ENCODE peak calls at places on chromosome 7, in ten cellular contexts. H is fibroblast of villous mesenchyme, Z is GM12865, G is neural progenitor cell, Q is H9, W is uterus, P is brain microvascular endothelial cell, A is adrenal gland, Y is cardiac fibroblast, L is choroid plexus epithelial cell. M is an unnamed sample.

GRCh38 chr7:16609842-16610450 is 35.6 kb downstream of the ANKMY2 start:
- DNase-seq in L (peak; percentile 74), H (no peak), Q (no peak), A (no peak), Z (peak; percentile 13), W (no peak), G (no peak), P (no peak), Y (no peak), M (no peak)

GRCh38 chr7:20276705-20277472 is 53.8 kb upstream of the ITGB8 start:
- DNase-seq in H (no peak), G (no peak), A (no peak), L (no peak), Q (no peak), Z (no peak), Y (no peak), P (no peak), W (no peak), M (no peak)

GRCh38 chr7:24477807-24478655 is 95.2 kb upstream of the PALS2 start:
- DNase-seq in L (peak; percentile 95), Z (no peak), Y (peak; percentile 76), W (no peak), A (peak; percentile 26), P (peak; percentile 90), H (peak; percentile 28), G (peak; percentile 49), Q (peak; percentile 67), M (no peak)

GRCh38 chr7:25437308-25437707 is 209.0 kb upstream of the NPVF start:
- DNase-seq in P (no peak), Y (no peak), L (no peak), H (no peak), Z (no peak), Q (no peak), A (no peak), G (no peak), W (no peak), M (no peak)

GRCh38 chr7:82167568-82168314 is 275.8 kb downstream of the CACNA2D1 start:
- DNase-seq in L (no peak), Z (no peak), A (no peak), Q (no peak), H (no peak), G (no peak), W (no peak), Y (peak; percentile 31), P (no peak), M (no peak)

GRCh38 chr7:5421626-5422323 is 1.9 kb downstream of the TNRC18 start:
- DNase-seq in Y (peak; percentile 76), Q (no peak), W (peak; percentile 67), A (peak; percentile 72), L (peak; percentile 81), G (peak; percentile 67), P (peak; percentile 77), Z (no peak), H (peak; percentile 93), M (peak; percentile 19)

GRCh38 chr7:94382746-94383145 is 11.9 kb upstream of the COL1A2 start:
- DNase-seq in Q (no peak), W (no peak), L (no peak), Z (no peak), A (no peak), P (no peak), H (no peak), G (no peak), Y (peak; percentile 65), M (no peak)

GRCh38 chr7:157684596-157685429 is 348.0 kb downstream of the DNAJB6 start:
- DNase-seq in A (no peak), L (no peak), G (peak; percentile 79), Z (no peak), Q (no peak), H (no peak), P (no peak), W (no peak), Y (no peak), M (no peak)

GRCh38 chr7:151460474-151460855 is 20.5 kb upstream of the CRYGN start:
- DNase-seq in W (peak; percentile 60), P (no peak), Z (no peak), A (peak; percentile 79), Q (no peak), L (no peak), Y (no peak), G (no peak), H (no peak), M (no peak)

GRCh38 chr7:151461096-151461941 is 21.4 kb upstream of the CRYGN start:
- DNase-seq in Y (no peak), Q (no peak), L (no peak), H (no peak), P (no peak), G (no peak), W (no peak), A (no peak), Z (no peak), M (no peak)

GRCh38 chr7:151457534-151457933 is 17.6 kb upstream of the CRYGN start:
- DNase-seq in W (no peak), H (no peak), A (no peak), L (no peak), Y (no peak), Z (no peak), P (no peak), G (no peak), Q (no peak), M (no peak)

GRCh38 chr7:151461942-151462230 is 21.9 kb upstream of the CRYGN start:
- DNase-seq in W (no peak), L (no peak), G (no peak), Z (no peak), Y (no peak), Q (no peak), H (no peak), P (no peak), A (no peak), M (no peak)

GRCh38 chr7:151459726-151460473 is 20.0 kb upstream of the CRYGN start:
- DNase-seq in P (peak; percentile 76), W (peak; percentile 94), Z (no peak), A (peak; percentile 93), Y (peak; percentile 81), Q (peak; percentile 61), G (peak; percentile 57), L (peak; percentile 92), H (peak; percentile 100), M (peak; percentile 35)
- TF ChIP-seq CTCF in P (peak; percentile 64), W (peak; percentile 63), Z (no peak), A (peak; percentile 23), Y (peak; percentile 41), Q (no peak), G (peak; percentile 3), L (peak; percentile 72), H (peak; percentile 53), M (no peak)

GRCh38 chr7:43138710-43139601 is 26.5 kb downstream of the HECW1 start:
- DNase-seq in W (no peak), A (no peak), L (peak; percentile 92), Q (peak; percentile 66), P (peak; percentile 85), H (no peak), Z (no peak), Y (peak; percentile 11), G (peak; percentile 60), M (no peak)

GRCh38 chr7:43130347-43130746 is 17.9 kb downstream of the HECW1 start:
- DNase-seq in L (no peak), Q (no peak), Y (no peak), H (no peak), G (no peak), P (no peak), Z (no peak), A (no peak), W (no peak), M (no peak)

GRCh38 chr7:43136064-43136463 is 23.6 kb downstream of the HECW1 start:
- DNase-seq in Q (no peak), W (no peak), A (no peak), H (no peak), Z (no peak), Y (no peak), L (no peak), G (no peak), P (no peak), M (no peak)

GRCh38 chr7:43137811-43138210 is 25.4 kb downstream of the HECW1 start:
- DNase-seq in P (no peak), H (peak; percentile 67), W (no peak), Q (no peak), L (no peak), Y (no peak), G (no peak), A (no peak), Z (no peak), M (no peak)

DNA sequence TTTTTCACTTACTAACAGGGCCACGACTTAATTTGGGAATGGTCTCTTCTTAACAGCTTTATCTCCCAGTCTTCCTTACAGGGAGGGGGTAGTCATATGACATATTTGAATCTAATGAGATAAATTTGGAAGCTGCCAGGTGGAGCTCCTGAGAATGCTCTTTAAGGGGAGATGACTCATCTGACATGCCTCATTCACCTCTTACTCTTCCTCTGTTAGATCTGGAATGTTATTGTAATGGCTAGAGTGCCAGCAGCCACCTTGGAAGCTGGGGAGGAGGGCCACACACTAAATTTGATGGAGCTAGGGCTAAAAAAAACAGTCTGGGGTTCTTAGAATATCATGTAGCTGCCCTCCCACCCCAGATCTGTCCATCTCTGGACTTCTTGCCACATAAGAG is 22.7 kb downstream of the HECW1 start:
- DNase-seq in P (no peak), L (no peak), Z (no peak), A (no peak), Q (peak; percentile 65), G (no peak), W (no peak), Y (no peak), H (no peak), M (no peak)
- TF ChIP-seq CTCF in P (no peak), L (no peak), Z (no peak), A (no peak), Q (no peak), G (no peak), W (no peak), Y (no peak), H (no peak), M (no peak)

GRCh38 chr7:117157871-117158209 is 165.0 kb downstream of the WNT2 start:
- DNase-seq in H (no peak), A (no peak), Q (no peak), W (no peak), Y (no peak), L (no peak), Z (no peak), P (no peak), G (no peak), M (no peak)

GRCh38 chr7:117158941-117159705 is 163.7 kb downstream of the WNT2 start:
- DNase-seq in Z (no peak), P (no peak), L (peak; percentile 51), Q (no peak), G (no peak), W (no peak), Y (peak; percentile 15), A (no peak), H (peak; percentile 79), M (no peak)

GRCh38 chr7:117155694-117156093 is 167.2 kb downstream of the WNT2 start:
- DNase-seq in G (no peak), Q (no peak), Y (no peak), Z (no peak), P (no peak), W (no peak), L (no peak), H (no peak), A (no peak), M (no peak)

GRCh38 chr7:117154721-117155120 is 168.1 kb downstream of the WNT2 start:
- DNase-seq in Q (no peak), P (no peak), H (no peak), Z (no peak), Y (no peak), A (no peak), W (no peak), G (no peak), L (no peak), M (no peak)

DNA sequence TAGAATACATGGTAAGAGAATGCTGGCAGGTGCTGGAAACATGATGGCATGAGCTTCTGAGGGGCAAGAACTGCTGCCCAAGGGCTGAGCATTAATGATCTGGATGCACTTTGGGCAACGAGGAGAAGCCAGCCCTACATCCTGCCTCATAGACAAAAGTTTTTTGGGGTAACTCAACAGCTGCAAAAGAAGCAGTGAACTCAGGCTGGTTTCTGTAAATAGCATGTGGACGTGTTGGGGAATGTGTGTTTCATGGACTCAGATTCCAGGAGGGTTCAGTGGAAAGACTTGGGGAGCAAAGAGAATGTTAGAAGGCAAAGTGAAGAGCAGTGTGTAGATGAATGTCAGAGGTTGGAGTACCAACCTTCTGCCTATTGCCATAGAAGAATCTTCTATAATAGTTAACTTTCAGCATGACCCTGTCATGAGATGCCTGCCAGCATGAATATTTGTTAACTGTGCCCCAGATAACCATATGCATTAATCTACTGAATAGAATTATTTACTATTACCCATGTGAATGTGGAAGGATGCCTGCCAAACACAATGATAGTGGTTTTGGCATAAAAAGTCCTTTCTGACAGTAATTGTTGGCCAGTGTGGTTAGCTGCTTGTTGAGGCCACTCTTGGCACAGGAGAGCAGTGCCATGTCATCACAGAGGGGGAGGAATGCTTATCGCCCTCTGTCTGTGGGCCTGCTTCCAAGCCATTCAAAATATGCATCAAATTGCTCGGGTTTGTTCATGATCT is 165.6 kb downstream of the WNT2 start:
- DNase-seq in Z (no peak), L (peak; percentile 85), Y (peak; percentile 89), Q (no peak), W (peak; percentile 44), H (peak; percentile 64), G (no peak), P (peak; percentile 88), A (peak; percentile 87), M (no peak)
- TF ChIP-seq CTCF in Z (no peak), L (peak; percentile 68), Y (peak; percentile 51), Q (peak; percentile 26), W (no peak), H (peak; percentile 30), G (no peak), P (peak; percentile 61), A (peak; percentile 36), M (no peak)

GRCh38 chr7:30351724-30352123 is 67.3 kb downstream of the ZNRF2 start:
- DNase-seq in Q (no peak), W (no peak), P (no peak), H (no peak), A (no peak), Z (no peak), L (no peak), Y (no peak), G (no peak), M (no peak)

GRCh38 chr7:30353532-30353931 is 69.1 kb downstream of the ZNRF2 start:
- DNase-seq in Y (no peak), Q (no peak), Z (no peak), L (no peak), H (no peak), A (no peak), W (no peak), G (no peak), P (no peak), M (no peak)

GRCh38 chr7:30353932-30354607 is 69.7 kb downstream of the ZNRF2 start:
- DNase-seq in Z (no peak), P (no peak), L (no peak), W (no peak), Y (no peak), A (no peak), H (no peak), G (no peak), Q (no peak), M (no peak)

GRCh38 chr7:30351274-30351673 is 66.9 kb downstream of the ZNRF2 start:
- DNase-seq in Z (no peak), A (no peak), L (no peak), Q (no peak), G (no peak), H (no peak), W (no peak), Y (no peak), P (no peak), M (no peak)

DNA sequence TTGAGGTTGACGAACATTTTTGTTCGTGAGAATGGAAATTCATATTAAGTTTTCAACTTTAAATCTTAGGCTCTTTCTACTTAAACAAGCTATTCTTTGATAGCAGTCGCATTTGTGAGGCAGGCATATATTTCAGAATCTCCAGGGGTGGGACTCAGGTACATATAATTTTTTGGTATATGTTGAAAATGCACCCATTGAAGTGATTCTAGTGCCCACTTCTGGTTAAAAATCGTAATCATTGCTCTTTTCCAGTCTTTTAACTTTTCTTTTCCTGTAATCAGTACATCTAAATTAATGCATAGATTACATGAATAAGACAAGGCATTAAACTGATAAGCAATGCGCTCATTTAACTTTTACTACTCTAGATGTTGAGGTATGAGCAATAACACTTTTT is 67.8 kb downstream of the ZNRF2 start:
- DNase-seq in A (no peak), Z (peak; percentile 20), Q (no peak), G (no peak), W (no peak), P (no peak), Y (no peak), L (no peak), H (no peak), M (no peak)
- TF ChIP-seq CTCF in A (no peak), Z (peak; percentile 25), Q (no peak), G (no peak), W (no peak), P (no peak), Y (no peak), L (no peak), H (peak; percentile 7), M (no peak)

M was measured in progenitor cell of endocrine pancreas.